ENCODE peak calls at places on chromosomes 16 and 17, in nine cellular contexts. K is cardiac fibroblast; U is CD4-positive, alpha-beta T cell; C is neural crest cell; O is psoas muscle; Y is mesothelial cell of epicardium; F is kidney epithelial cell; B is RWPE2; J is WTC11. L is an unnamed sample.

GRCh38 chr17:34840758-34841157 is 120.5 kb downstream of the CCT6B start:
- DNase-seq in K (no peak), U (peak; percentile 15), C (no peak), O (no peak), Y (no peak), F (no peak), B (no peak), J (no peak), L (no peak)

GRCh38 chr16:1964506-1965471 is at the start of gene RPS2:
- DNase-seq in K (peak; percentile 99), U (peak; percentile 99), C (peak; percentile 97), O (peak; percentile 99), Y (peak; percentile 99), F (peak; percentile 91), B (peak; percentile 99), J (peak; percentile 99), L (peak; percentile 100)

GRCh38 chr16:89064606-89065444 is 28.8 kb upstream of the ACSF3 start:
- DNase-seq in K (no peak), U (no peak), C (no peak), O (no peak), Y (no peak), F (no peak), B (no peak), J (no peak), L (no peak)

GRCh38 chr16:9763505-9763904 is 418.7 kb downstream of the GRIN2A start:
- DNase-seq in K (no peak), U (no peak), C (no peak), O (no peak), Y (no peak), F (no peak), B (no peak), J (no peak), L (no peak)

GRCh38 chr17:83203073-83203471 is 123.7 kb downstream of the METRNL start:
- DNase-seq in K (peak; percentile 98), U (no peak), C (no peak), O (peak; percentile 72), Y (no peak), F (no peak), B (peak; percentile 47), J (peak; percentile 3), L (no peak)

GRCh38 chr16:82987767-82988166 is 361.0 kb downstream of the CDH13 start:
- DNase-seq in K (peak; percentile 56), U (no peak), C (no peak), O (no peak), Y (no peak), F (peak; percentile 5), B (no peak), J (no peak), L (no peak)

GRCh38 chr16:10016761-10017160 is 165.5 kb downstream of the GRIN2A start:
- DNase-seq in K (no peak), U (no peak), C (no peak), O (no peak), Y (no peak), F (no peak), B (no peak), J (no peak), L (no peak)

GRCh38 chr17:64343833-64344637 is 46.6 kb downstream of the PECAM1 start:
- DNase-seq in K (peak; percentile 99), U (peak; percentile 7), C (no peak), O (peak; percentile 60), Y (no peak), F (peak; percentile 78), B (no peak), J (no peak), L (no peak)

GRCh38 chr16:30526137-30526822 is at the start of gene ZNF768:
- DNase-seq in K (peak; percentile 18), U (no peak), C (peak; percentile 23), O (peak; percentile 53), Y (peak; percentile 56), F (no peak), B (no peak), J (peak; percentile 77), L (peak; percentile 67)

GRCh38 chr17:55549140-55549539 is 37.9 kb upstream of the SMIM36 start:
- DNase-seq in K (peak; percentile 37), U (no peak), C (no peak), O (no peak), Y (no peak), F (no peak), B (no peak), J (no peak), L (no peak)

GRCh38 chr16:71933913-71934696 is 38.8 kb downstream of the IST1 start:
- DNase-seq in K (peak; percentile 38), U (no peak), C (no peak), O (no peak), Y (no peak), F (peak; percentile 54), B (no peak), J (no peak), L (no peak)

GRCh38 chr16:56451753-56452689 is 667 bp downstream of the OGFOD1 start:
- DNase-seq in K (peak; percentile 60), U (no peak), C (no peak), O (peak; percentile 38), Y (no peak), F (peak; percentile 16), B (no peak), J (no peak), L (no peak)

GRCh38 chr17:2267354-2267753 is 36.2 kb downstream of the SMG6 start:
- DNase-seq in K (no peak), U (no peak), C (no peak), O (no peak), Y (no peak), F (no peak), B (no peak), J (no peak), L (no peak)

GRCh38 chr17:17036520-17036998 is 5.7 kb upstream of the MPRIP start:
- DNase-seq in K (peak; percentile 44), U (no peak), C (no peak), O (peak; percentile 84), Y (no peak), F (no peak), B (no peak), J (no peak), L (no peak)

GRCh38 chr16:1037023-1037933 is 35.3 kb upstream of the SSTR5 start:
- DNase-seq in K (peak; percentile 18), U (no peak), C (no peak), O (no peak), Y (no peak), F (peak; percentile 31), B (peak; percentile 89), J (no peak), L (no peak)

GRCh38 chr17:55245986-55246385 is 18.8 kb upstream of the HLF start:
- DNase-seq in K (no peak), U (no peak), C (no peak), O (no peak), Y (no peak), F (no peak), B (no peak), J (no peak), L (no peak)

GRCh38 chr17:73261952-73262675 is 434 bp upstream of the CPSF4L start:
- DNase-seq in K (no peak), U (no peak), C (peak; percentile 48), O (no peak), Y (no peak), F (no peak), B (no peak), J (no peak), L (no peak)

GRCh38 chr16:1174477-1175357 is 21.8 kb downstream of the CACNA1H start:
- DNase-seq in K (no peak), U (no peak), C (no peak), O (no peak), Y (no peak), F (no peak), B (no peak), J (no peak), L (no peak)

GRCh38 chr16:610513-611381 is 20.0 kb upstream of the WFIKKN1 start:
- DNase-seq in K (peak; percentile 31), U (peak; percentile 40), C (no peak), O (peak; percentile 75), Y (no peak), F (no peak), B (no peak), J (peak; percentile 83), L (peak; percentile 95)

GRCh38 chr16:85570735-85571562 is 42.2 kb upstream of the GSE1 start:
- DNase-seq in K (no peak), U (no peak), C (no peak), O (peak; percentile 37), Y (no peak), F (no peak), B (no peak), J (no peak), L (no peak)

GRCh38 chr17:47875011-47875471 is 21.0 kb upstream of the SP2 start:
- DNase-seq in K (no peak), U (no peak), C (no peak), O (no peak), Y (no peak), F (no peak), B (no peak), J (no peak), L (no peak)

GRCh38 chr17:72030067-72030899 is 90.5 kb upstream of the SOX9 start:
- DNase-seq in K (peak; percentile 18), U (no peak), C (peak; percentile 50), O (peak; percentile 37), Y (peak; percentile 51), F (peak; percentile 28), B (no peak), J (peak; percentile 82), L (no peak)
- TF ChIP-seq CTCF in K (peak; percentile 52), U (no peak), C (peak; percentile 63), O (peak; percentile 19), Y (no peak), F (peak; percentile 64), B (no peak), J (no peak), L (no peak)

GRCh38 chr16:69798466-69798865 is 36.3 kb downstream of the WWP2 start:
- DNase-seq in K (peak; percentile 34), U (no peak), C (no peak), O (no peak), Y (no peak), F (no peak), B (no peak), J (no peak), L (no peak)
- TF ChIP-seq CTCF in K (peak; percentile 53), U (no peak), C (peak; percentile 46), O (peak; percentile 26), Y (no peak), F (peak; percentile 54), B (peak; percentile 11), J (no peak), L (no peak)

GRCh38 chr16:53692146-53692545 is 11.5 kb downstream of the RPGRIP1L start:
- DNase-seq in K (peak; percentile 22), U (no peak), C (no peak), O (no peak), Y (no peak), F (no peak), B (no peak), J (peak; percentile 49), L (no peak)
- TF ChIP-seq CTCF in K (no peak), U (no peak), C (peak; percentile 53), O (no peak), Y (peak; percentile 28), F (no peak), B (no peak), J (no peak), L (no peak)

DNA sequence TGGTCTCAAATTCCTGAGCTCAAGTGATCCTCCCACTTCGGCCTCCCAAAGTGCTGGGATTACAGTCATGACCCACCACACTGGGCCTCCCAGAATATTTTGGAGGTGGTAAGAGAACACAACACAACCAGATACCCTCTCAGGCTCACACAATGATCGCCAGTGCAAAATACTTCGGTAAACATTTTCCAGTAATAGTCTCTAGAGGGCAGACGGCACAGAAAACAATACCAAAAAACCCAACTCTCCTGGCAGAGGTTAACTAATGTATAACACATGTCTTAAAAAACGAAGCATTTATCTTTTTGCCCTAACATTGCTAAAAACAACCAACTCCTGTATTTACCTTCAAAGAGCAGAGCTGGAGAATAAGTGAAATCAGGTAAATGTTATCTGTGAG is 10.5 kb downstream of the NUFIP2 start:
- DNase-seq in K (peak; percentile 23), U (no peak), C (no peak), O (no peak), Y (no peak), F (no peak), B (no peak), J (no peak), L (no peak)
- TF ChIP-seq CTCF in K (no peak), U (no peak), C (peak; percentile 33), O (no peak), Y (no peak), F (no peak), B (peak; percentile 29), J (no peak), L (peak; percentile 3)

L was measured in D721Med.